ENCODE peak calls at places on chromosomes 4 and X, in eight cellular contexts. R, W, C, U, S, V, L and J are unnamed samples.

GRCh38 chr4:110135523-110135922 is 62.9 kb downstream of the ELOVL6 start:
- DNase-seq in V (no peak), S (no peak), R (no peak), W (no peak), L (no peak), U (no peak), C (no peak), J (no peak)

GRCh38 chr4:53914313-53915016 is 149.9 kb downstream of the CHIC2 start:
- DNase-seq in U (no peak), V (no peak), C (no peak), S (no peak), R (no peak), W (no peak), L (no peak), J (no peak)

GRCh38 chr4:6410078-6410477 is 62.3 kb downstream of the PPP2R2C start:
- DNase-seq in S (no peak), L (no peak), V (no peak), C (no peak), W (no peak), U (no peak), R (no peak), J (no peak)

GRCh38 chr4:145012841-145013240 is 85.2 kb downstream of the ANAPC10 start:
- DNase-seq in C (no peak), U (no peak), W (no peak), R (no peak), V (no peak), S (no peak), L (no peak), J (no peak)

GRCh38 chr4:6183740-6184139 is 16.6 kb downstream of the JAKMIP1 start:
- DNase-seq in S (no peak), C (no peak), L (no peak), U (no peak), W (no peak), V (no peak), R (no peak), J (no peak)

GRCh38 chr4:85474818-85475630 is at the start of gene ARHGAP24:
- DNase-seq in R (no peak), W (peak; percentile 82), C (peak; percentile 55), U (peak; percentile 92), S (no peak), V (peak; percentile 79), L (no peak), J (peak; percentile 93)

GRCh38 chrX:124256209-124256608 is 76.3 kb upstream of the TEX13D start:
- DNase-seq in L (no peak), V (no peak), U (no peak), C (no peak), R (no peak), S (no peak), W (no peak), J (no peak)

GRCh38 chrX:11464836-11465458 is 171.7 kb downstream of the AMELX start:
- DNase-seq in R (no peak), S (no peak), C (no peak), U (no peak), V (no peak), W (no peak), L (no peak), J (no peak)

GRCh38 chrX:40168183-40169015 is 70.6 kb upstream of the BCOR start:
- DNase-seq in C (no peak), L (no peak), R (no peak), U (peak; percentile 73), W (no peak), S (no peak), V (no peak), J (no peak)

GRCh38 chr4:141524116-141524515 is 112.3 kb upstream of the IL15 start:
- DNase-seq in S (no peak), U (no peak), W (no peak), V (no peak), L (no peak), R (no peak), C (no peak), J (no peak)